ENCODE peak calls at places on chromosome 9, in ten cellular contexts. V, G, M, X, Z, N, R, K, H and I are unnamed samples.

GRCh38 chr9:132716007-132716406 is 45.7 kb downstream of the GTF3C4 start:
- DNase-seq in V (no peak), G (no peak), M (no peak), X (no peak), Z (no peak), N (no peak), R (no peak), K (no peak), H (no peak), I (no peak)

GRCh38 chr9:70880523-70880922 is 240.9 kb downstream of the TRPM3 start:
- DNase-seq in V (no peak), G (no peak), M (no peak), X (no peak), Z (no peak), N (no peak), R (no peak), K (no peak), H (no peak), I (no peak)

GRCh38 chr9:108603141-108603540 is 252.6 kb downstream of the ACTL7B start:
- DNase-seq in V (no peak), G (no peak), M (no peak), X (no peak), Z (no peak), N (no peak), R (no peak), K (no peak), H (no peak), I (no peak)

GRCh38 chr9:1219284-1219683 is 169.1 kb downstream of the DMRT2 start:
- DNase-seq in V (no peak), G (no peak), M (no peak), X (no peak), Z (no peak), N (no peak), R (no peak), K (peak; percentile 41), H (no peak), I (no peak)

GRCh38 chr9:89661956-89662717 is 57.3 kb downstream of the GADD45G start:
- DNase-seq in V (peak; percentile 96), G (peak; percentile 98), M (no peak), X (peak; percentile 99), Z (no peak), N (no peak), R (no peak), K (peak; percentile 68), H (peak; percentile 98), I (no peak)

GRCh38 chr9:105620996-105621395 is 41.3 kb upstream of the TAL2 start:
- DNase-seq in V (no peak), G (no peak), M (no peak), X (no peak), Z (no peak), N (no peak), R (no peak), K (no peak), H (no peak), I (no peak)

GRCh38 chr9:134214395-134214765 is 50.0 kb upstream of the RNU6ATAC start:
- DNase-seq in V (peak; percentile 38), G (no peak), M (no peak), X (peak; percentile 40), Z (no peak), N (no peak), R (no peak), K (no peak), H (peak; percentile 58), I (no peak)

GRCh38 chr9:73863924-73864323 is 633.2 kb upstream of the RORB start:
- DNase-seq in V (no peak), G (no peak), M (no peak), X (no peak), Z (no peak), N (no peak), R (no peak), K (no peak), H (no peak), I (no peak)

GRCh38 chr9:115498338-115498737 is 380.4 kb upstream of the TNC start:
- DNase-seq in V (no peak), G (no peak), M (no peak), X (no peak), Z (no peak), N (no peak), R (no peak), K (no peak), H (no peak), I (no peak)

GRCh38 chr9:18596920-18597319 is 123.0 kb downstream of the ADAMTSL1 start:
- DNase-seq in V (no peak), G (peak; percentile 66), M (no peak), X (no peak), Z (no peak), N (no peak), R (no peak), K (peak; percentile 80), H (no peak), I (no peak)